ENCODE peak calls at places on chromosomes 7 and 10, in five cellular contexts. U is LoVo; Y is stimulated activated CD8-positive, alpha-beta memory T cell treated with anti-CD3 and anti-CD28 coated beads, Interleukin-4, amount 100 ng/mL, for 48 hours; Q is NCI-H1417; F is endodermal cell. X is an unnamed sample.

GRCh38 chr7:29190349-29191045 is 4.1 kb upstream of the CHN2 start:
- DNase-seq in U (no peak), Y (no peak), Q (peak), F (no peak), X (no peak)

GRCh38 chr7:23347682-23348180 is 48.6 kb downstream of the MALSU1 start:
- DNase-seq in U (no peak), Y (no peak), Q (no peak), F (no peak), X (no peak)

GRCh38 chr10:7184660-7185366 is 226.0 kb downstream of the SFMBT2 start:
- DNase-seq in U (no peak), Y (no peak), Q (no peak), F (no peak), X (no peak)

GRCh38 chr10:47019546-47019945 is 108.3 kb downstream of the PTPN20 start:
- DNase-seq in U (no peak), Y (peak), Q (no peak), F (no peak), X (no peak)

GRCh38 chr10:133308431-133309110 is at the start of the genes TUBGCP2 and ZNF511:
- DNase-seq in U (peak), Y (peak), Q (peak), F (peak), X (peak)

GRCh38 chr7:151008511-151009323 is 15.6 kb downstream of the ATG9B start:
- DNase-seq in U (peak), Y (peak), Q (no peak), F (peak), X (peak)

GRCh38 chr7:454356-455109 is 65.1 kb downstream of the PDGFA start:
- DNase-seq in U (no peak), Y (no peak), Q (no peak), F (no peak), X (no peak)

GRCh38 chr7:2725178-2726105 is 37.4 kb downstream of the AMZ1 start:
- DNase-seq in U (no peak), Y (peak), Q (no peak), F (peak), X (no peak)

GRCh38 chr10:122343936-122344335 is 30.6 kb upstream of the PLEKHA1 start:
- DNase-seq in U (no peak), Y (no peak), Q (no peak), F (peak), X (no peak)

GRCh38 chr7:142583424-142583823 is 165.8 kb upstream of the PRSS1 start:
- DNase-seq in U (peak), Y (peak), Q (no peak), F (no peak), X (no peak)

GRCh38 chr10:86207226-86207625 is 159.4 kb downstream of the GRID1 start:
- DNase-seq in U (no peak), Y (no peak), Q (no peak), F (no peak), X (no peak)

GRCh38 chr7:132464740-132465139 is 111.5 kb downstream of the PLXNA4 start:
- DNase-seq in U (no peak), Y (no peak), Q (no peak), F (no peak), X (no peak)

GRCh38 chr10:113283189-113283588 is 269.7 kb upstream of the HABP2 start:
- DNase-seq in U (no peak), Y (no peak), Q (no peak), F (peak), X (no peak)

GRCh38 chr7:155609185-155609584 is 35.3 kb upstream of the RBM33 start:
- DNase-seq in U (no peak), Y (no peak), Q (no peak), F (no peak), X (no peak)